ENCODE peak calls at places on chromosomes 11 and 22, in five cellular contexts. U, F, V, C and O are unnamed samples.

GRCh38 chr11:130092661-130093060 is 23.0 kb downstream of the APLP2 start:
- DNase-seq in U (no peak), F (no peak), V (no peak), C (no peak), O (no peak)

GRCh38 chr11:30454108-30454507 is 131.2 kb downstream of the ARL14EP start:
- DNase-seq in U (no peak), F (no peak), V (no peak), C (no peak), O (no peak)

GRCh38 chr11:48088682-48089050 is 108.3 kb downstream of the PTPRJ start:
- DNase-seq in U (no peak), F (peak; percentile 64), V (no peak), C (no peak), O (no peak)

GRCh38 chr11:67997460-67997921 is 6.4 kb downstream of the UNC93B1 start:
- DNase-seq in U (no peak), F (no peak), V (peak; percentile 33), C (peak; percentile 34), O (no peak)

GRCh38 chr11:75954039-75954438 is 139.0 kb downstream of the UVRAG start:
- DNase-seq in U (no peak), F (no peak), V (no peak), C (no peak), O (no peak)

GRCh38 chr22:24321999-24322398 is 51.4 kb downstream of the SPECC1L start:
- DNase-seq in U (no peak), F (no peak), V (no peak), C (no peak), O (no peak)

GRCh38 chr22:26056455-26056854 is 112.8 kb upstream of the SEZ6L start:
- DNase-seq in U (no peak), F (no peak), V (no peak), C (no peak), O (no peak)

GRCh38 chr22:25120093-25120561 is 79.5 kb upstream of the CRYBB3 start:
- DNase-seq in U (peak; percentile 64), F (peak; percentile 55), V (peak; percentile 59), C (no peak), O (no peak)

GRCh38 chr11:2802389-2803185 is 83.0 kb downstream of the CDKN1C start:
- DNase-seq in U (peak; percentile 19), F (peak; percentile 26), V (no peak), C (peak; percentile 31), O (no peak)

GRCh38 chr11:9150501-9150900 is 59.1 kb upstream of the SCUBE2 start:
- DNase-seq in U (no peak), F (no peak), V (no peak), C (no peak), O (no peak)

GRCh38 chr11:108947654-108948570 is 283.0 kb downstream of the DDX10 start:
- DNase-seq in U (no peak), F (no peak), V (no peak), C (no peak), O (no peak)

GRCh38 chr11:64070301-64070656 is 34.5 kb downstream of the FLRT1 start:
- DNase-seq in U (no peak), F (peak; percentile 58), V (peak; percentile 51), C (no peak), O (no peak)

GRCh38 chr22:38944653-38945052 is 12.8 kb upstream of the APOBEC3A start:
- DNase-seq in U (no peak), F (no peak), V (no peak), C (peak; percentile 10), O (no peak)

GRCh38 chr11:129302386-129303101 is 73.1 kb upstream of the BARX2 start:
- DNase-seq in U (no peak), F (no peak), V (no peak), C (no peak), O (no peak)

GRCh38 chr22:48555606-48556005 is 1272.1 kb downstream of the BRD1 start:
- DNase-seq in U (no peak), F (no peak), V (no peak), C (no peak), O (no peak)

GRCh38 chr22:42300286-42301071 is 30.0 kb upstream of the TCF20 start:
- DNase-seq in U (no peak), F (peak; percentile 71), V (no peak), C (no peak), O (no peak)
- H3K4me3 ChIP-seq in U (peak overlapping the region; percentile 16), F (no peak overlapping the region), V (peak overlapping the region; percentile 53), C (no peak overlapping the region), O (no peak overlapping the region)

GRCh38 chr11:34128824-34129223 is 23.4 kb downstream of the NAT10 start:
- DNase-seq in U (no peak), F (no peak), V (no peak), C (no peak), O (no peak)

GRCh38 chr11:34134765-34135164 is 29.3 kb downstream of the NAT10 start:
- DNase-seq in U (no peak), F (no peak), V (no peak), C (no peak), O (no peak)

GRCh38 chr11:34135439-34135838 is 30.0 kb downstream of the NAT10 start:
- DNase-seq in U (no peak), F (no peak), V (no peak), C (no peak), O (no peak)

GRCh38 chr11:34136420-34136819 is 31.0 kb downstream of the NAT10 start:
- DNase-seq in U (peak; percentile 45), F (no peak), V (no peak), C (no peak), O (no peak)

GRCh38 chr11:34132261-34132965 is 27.0 kb downstream of the NAT10 start:
- DNase-seq in U (no peak), F (no peak), V (no peak), C (no peak), O (no peak)
- H3K27ac ChIP-seq in U (peak overlapping the region; percentile 16), F (no peak overlapping the region), V (no peak overlapping the region), C (no peak overlapping the region), O (peak overlapping the region; percentile 2)

GRCh38 chr11:45232341-45233080 is 53.6 kb downstream of the SYT13 start:
- DNase-seq in U (no peak), F (peak; percentile 57), V (peak; percentile 50), C (no peak), O (no peak)

GRCh38 chr11:45233804-45234170 is 52.4 kb downstream of the SYT13 start:
- DNase-seq in U (no peak), F (no peak), V (no peak), C (no peak), O (no peak)

GRCh38 chr11:45234306-45235006 is 51.7 kb downstream of the SYT13 start:
- DNase-seq in U (no peak), F (no peak), V (no peak), C (no peak), O (no peak)

GRCh38 chr11:45229401-45229800 is 56.7 kb downstream of the SYT13 start:
- DNase-seq in U (no peak), F (no peak), V (no peak), C (no peak), O (no peak)

GRCh38 chr11:45233121-45233803 is 52.9 kb downstream of the SYT13 start:
- DNase-seq in U (peak; percentile 67), F (peak; percentile 96), V (peak; percentile 87), C (peak; percentile 80), O (peak; percentile 66)
- TF ChIP-seq CTCF in U (peak; percentile 81), F (peak; percentile 88), V (peak; percentile 72), C (peak; percentile 50), O (peak; percentile 91)

GRCh38 chr11:65204143-65204542 is 22.4 kb downstream of the CAPN1 start:
- DNase-seq in U (no peak), F (peak; percentile 54), V (no peak), C (no peak), O (no peak)
- H3K4me3 ChIP-seq in U (no peak overlapping the region), F (no peak overlapping the region), V (peak overlapping the region; percentile 44), C (no peak overlapping the region), O (no peak overlapping the region)

GRCh38 chr11:404551-405264 is 10.1 kb downstream of the SIGIRR start:
- DNase-seq in U (peak; percentile 25), F (no peak), V (no peak), C (no peak), O (no peak)

GRCh38 chr11:407651-408080 is 7.1 kb downstream of the SIGIRR start:
- DNase-seq in U (no peak), F (no peak), V (no peak), C (no peak), O (no peak)

GRCh38 chr11:406796-407650 is 7.8 kb downstream of the SIGIRR start:
- DNase-seq in U (peak; percentile 88), F (peak; percentile 96), V (peak; percentile 96), C (peak; percentile 86), O (peak; percentile 79)

GRCh38 chr11:405323-405975 is 9.3 kb downstream of the SIGIRR start:
- DNase-seq in U (peak; percentile 69), F (no peak), V (no peak), C (peak; percentile 78), O (no peak)

DNA sequence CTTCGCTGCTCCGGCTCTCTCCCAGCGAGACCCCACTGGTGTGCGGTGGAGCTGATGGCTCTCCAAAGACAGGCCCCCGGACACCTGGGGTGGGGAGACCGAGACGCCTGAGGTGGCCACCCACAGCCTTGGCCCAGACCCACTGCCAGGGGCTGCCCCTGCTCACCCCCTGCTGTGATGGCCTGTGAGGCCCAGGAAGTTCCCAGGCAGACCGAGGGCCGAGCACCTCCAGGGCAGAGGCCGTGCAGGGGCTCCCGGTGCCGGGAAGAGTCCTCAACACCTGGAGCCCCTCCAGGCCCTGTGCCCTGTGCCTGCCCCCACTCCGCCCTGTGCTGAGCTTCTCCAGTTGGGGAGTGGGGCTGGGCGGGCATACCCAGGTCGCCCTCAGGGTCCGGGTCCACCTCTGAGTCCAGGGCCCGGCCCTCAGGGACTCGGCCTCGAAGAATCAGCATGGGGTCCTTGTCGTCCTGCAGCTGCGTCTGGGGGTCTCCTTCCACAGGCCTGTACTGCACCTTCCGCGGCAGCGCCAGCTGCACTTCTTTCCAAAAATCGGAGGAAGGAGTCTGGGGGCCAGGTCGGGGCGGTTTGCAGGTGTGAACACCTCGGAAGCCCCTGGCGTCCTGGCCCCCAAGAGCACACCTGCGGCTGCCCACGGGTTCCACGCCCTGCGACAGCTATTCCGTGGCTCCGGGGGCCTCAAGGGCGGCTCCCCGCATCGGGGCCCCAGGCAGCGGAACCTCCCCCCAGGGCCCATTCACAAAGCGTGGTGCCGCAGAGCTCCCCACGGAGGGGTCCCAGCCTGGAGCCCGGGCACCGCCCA is 8.6 kb downstream of the SIGIRR start:
- DNase-seq in U (peak; percentile 29), F (no peak), V (no peak), C (peak; percentile 59), O (no peak)
- H3K27ac ChIP-seq in U (no peak overlapping the region), F (no peak overlapping the region), V (no peak overlapping the region), C (no peak overlapping the region), O (peak overlapping the region; percentile 73)

GRCh38 chr22:47124946-47125345 is 362.5 kb downstream of the TBC1D22A start:
- DNase-seq in U (no peak), F (no peak), V (peak; percentile 23), C (peak; percentile 21), O (no peak)

GRCh38 chr22:47126344-47126811 is 363.9 kb downstream of the TBC1D22A start:
- DNase-seq in U (peak; percentile 23), F (no peak), V (no peak), C (peak; percentile 35), O (no peak)

GRCh38 chr22:47124451-47124881 is 362.0 kb downstream of the TBC1D22A start:
- DNase-seq in U (no peak), F (no peak), V (no peak), C (peak; percentile 22), O (no peak)

GRCh38 chr22:47123827-47124442 is 361.5 kb downstream of the TBC1D22A start:
- DNase-seq in U (no peak), F (no peak), V (no peak), C (peak; percentile 9), O (no peak)

GRCh38 chr22:47125603-47126002 is 363.2 kb downstream of the TBC1D22A start:
- DNase-seq in U (no peak), F (peak; percentile 75), V (peak; percentile 26), C (peak; percentile 23), O (no peak)
- TF ChIP-seq CTCF in U (no peak), F (peak; percentile 58), V (peak; percentile 35), C (no peak), O (no peak)